ENCODE peak calls at places on chromosome 13, in ten cellular contexts. One of them, this sample, is unnamed. For H3K27me3, the result is how much of the 10 kb centered on the place peaks cover.

GRCh38 chr13:91406619-91407018 is 8.2 kb downstream of the GPC5 start:
- DNase-seq in spleen: no peak
- DNase-seq in ascending aorta: no peak
- DNase-seq in PC-9: no peak
- DNase-seq in heart left ventricle: no peak
- DNase-seq in adrenal gland: no peak
- DNase-seq in gastrocnemius medialis: no peak
- DNase-seq in cardiac muscle cell: peak
- DNase-seq in body of pancreas: peak
- DNase-seq in MM.1S: peak
- DNase-seq in this sample: no peak

GRCh38 chr13:51821666-51822065 is 17.7 kb upstream of the DHRS12 start:
- DNase-seq in spleen: no peak
- DNase-seq in ascending aorta: no peak
- DNase-seq in PC-9: no peak
- DNase-seq in heart left ventricle: no peak
- DNase-seq in adrenal gland: no peak
- DNase-seq in gastrocnemius medialis: no peak
- DNase-seq in cardiac muscle cell: no peak
- DNase-seq in body of pancreas: no peak
- DNase-seq in MM.1S: no peak
- DNase-seq in this sample: no peak

GRCh38 chr13:21116141-21116540 is 54.8 kb upstream of the LATS2 start:
- DNase-seq in spleen: no peak
- DNase-seq in ascending aorta: no peak
- DNase-seq in PC-9: no peak
- DNase-seq in heart left ventricle: no peak
- DNase-seq in adrenal gland: no peak
- DNase-seq in gastrocnemius medialis: no peak
- DNase-seq in cardiac muscle cell: no peak
- DNase-seq in body of pancreas: no peak
- DNase-seq in MM.1S: no peak
- DNase-seq in this sample: no peak

GRCh38 chr13:102807699-102808098 is 8.8 kb downstream of the BIVM start:
- DNase-seq in spleen: no peak
- DNase-seq in ascending aorta: no peak
- DNase-seq in PC-9: no peak
- DNase-seq in heart left ventricle: no peak
- DNase-seq in adrenal gland: no peak
- DNase-seq in gastrocnemius medialis: no peak
- DNase-seq in cardiac muscle cell: no peak
- DNase-seq in body of pancreas: no peak
- DNase-seq in MM.1S: no peak
- DNase-seq in this sample: no peak

GRCh38 chr13:94641432-94641941 is 39.8 kb downstream of the GPR180 start:
- DNase-seq in spleen: no peak
- DNase-seq in ascending aorta: no peak
- DNase-seq in PC-9: no peak
- DNase-seq in heart left ventricle: no peak
- DNase-seq in adrenal gland: no peak
- DNase-seq in gastrocnemius medialis: no peak
- DNase-seq in cardiac muscle cell: peak
- DNase-seq in body of pancreas: no peak
- DNase-seq in MM.1S: no peak
- DNase-seq in this sample: no peak

GRCh38 chr13:42885325-42885724 is 103.9 kb downstream of the FAM216B start:
- DNase-seq in spleen: no peak
- DNase-seq in ascending aorta: no peak
- DNase-seq in PC-9: no peak
- DNase-seq in heart left ventricle: no peak
- DNase-seq in adrenal gland: no peak
- DNase-seq in gastrocnemius medialis: no peak
- DNase-seq in cardiac muscle cell: peak
- DNase-seq in body of pancreas: no peak
- DNase-seq in MM.1S: no peak
- DNase-seq in this sample: no peak

GRCh38 chr13:97194473-97194872 is 27.7 kb upstream of the MBNL2 start:
- DNase-seq in spleen: no peak
- DNase-seq in ascending aorta: no peak
- DNase-seq in PC-9: peak
- DNase-seq in heart left ventricle: no peak
- DNase-seq in adrenal gland: no peak
- DNase-seq in gastrocnemius medialis: no peak
- DNase-seq in cardiac muscle cell: peak
- DNase-seq in body of pancreas: no peak
- DNase-seq in MM.1S: no peak
- DNase-seq in this sample: no peak

GRCh38 chr13:43238341-43239083 is 215.1 kb downstream of the DNAJC15 start:
- DNase-seq in spleen: no peak
- DNase-seq in ascending aorta: no peak
- DNase-seq in PC-9: no peak
- DNase-seq in heart left ventricle: no peak
- DNase-seq in adrenal gland: no peak
- DNase-seq in gastrocnemius medialis: no peak
- DNase-seq in cardiac muscle cell: no peak
- DNase-seq in body of pancreas: no peak
- DNase-seq in MM.1S: no peak
- DNase-seq in this sample: no peak

GRCh38 chr13:112711528-112712265 is 21.9 kb downstream of the ATP11A start:
- DNase-seq in spleen: peak
- DNase-seq in ascending aorta: peak
- DNase-seq in PC-9: peak
- DNase-seq in heart left ventricle: peak
- DNase-seq in adrenal gland: peak
- DNase-seq in gastrocnemius medialis: peak
- DNase-seq in cardiac muscle cell: peak
- DNase-seq in body of pancreas: peak
- DNase-seq in MM.1S: no peak
- DNase-seq in this sample: no peak
- H3K4me3 ChIP-seq in spleen: no peak
- H3K4me3 ChIP-seq in ascending aorta: peak
- H3K4me3 ChIP-seq in PC-9: peak
- H3K4me3 ChIP-seq in heart left ventricle: peak
- H3K4me3 ChIP-seq in adrenal gland: no peak
- H3K4me3 ChIP-seq in gastrocnemius medialis: peak
- H3K4me3 ChIP-seq in cardiac muscle cell: no peak
- H3K4me3 ChIP-seq in body of pancreas: no peak
- H3K4me3 ChIP-seq in MM.1S: no peak
- H3K4me3 ChIP-seq in this sample: peak

GRCh38 chr13:112329376-112329775 is 46.8 kb upstream of the SPACA7 start:
- DNase-seq in spleen: no peak
- DNase-seq in ascending aorta: no peak
- DNase-seq in PC-9: no peak
- DNase-seq in heart left ventricle: no peak
- DNase-seq in adrenal gland: no peak
- DNase-seq in gastrocnemius medialis: no peak
- DNase-seq in cardiac muscle cell: no peak
- DNase-seq in body of pancreas: no peak
- DNase-seq in MM.1S: no peak
- DNase-seq in this sample: no peak
- H3K27me3 ChIP-seq in spleen: under half
- H3K27me3 ChIP-seq in ascending aorta: under half
- H3K27me3 ChIP-seq in PC-9: half or more
- H3K27me3 ChIP-seq in heart left ventricle: under half
- H3K27me3 ChIP-seq in adrenal gland: under half
- H3K27me3 ChIP-seq in gastrocnemius medialis: under half
- H3K27me3 ChIP-seq in cardiac muscle cell: under half
- H3K27me3 ChIP-seq in body of pancreas: under half
- H3K27me3 ChIP-seq in MM.1S: under half
- H3K27me3 ChIP-seq in this sample: under half

GRCh38 chr13:26895808-26896466 is 135.4 kb upstream of the GPR12 start:
- DNase-seq in spleen: no peak
- DNase-seq in ascending aorta: no peak
- DNase-seq in PC-9: no peak
- DNase-seq in heart left ventricle: no peak
- DNase-seq in adrenal gland: no peak
- DNase-seq in gastrocnemius medialis: no peak
- DNase-seq in cardiac muscle cell: no peak
- DNase-seq in body of pancreas: no peak
- DNase-seq in MM.1S: no peak
- DNase-seq in this sample: no peak

GRCh38 chr13:26895081-26895807 is 134.7 kb upstream of the GPR12 start:
- DNase-seq in spleen: no peak
- DNase-seq in ascending aorta: no peak
- DNase-seq in PC-9: no peak
- DNase-seq in heart left ventricle: no peak
- DNase-seq in adrenal gland: no peak
- DNase-seq in gastrocnemius medialis: no peak
- DNase-seq in cardiac muscle cell: peak
- DNase-seq in body of pancreas: no peak
- DNase-seq in MM.1S: no peak
- DNase-seq in this sample: no peak

GRCh38 chr13:26897706-26898550 is 137.3 kb upstream of the GPR12 start:
- DNase-seq in spleen: no peak
- DNase-seq in ascending aorta: no peak
- DNase-seq in PC-9: no peak
- DNase-seq in heart left ventricle: no peak
- DNase-seq in adrenal gland: no peak
- DNase-seq in gastrocnemius medialis: no peak
- DNase-seq in cardiac muscle cell: no peak
- DNase-seq in body of pancreas: no peak
- DNase-seq in MM.1S: no peak
- DNase-seq in this sample: no peak

GRCh38 chr13:26896986-26897668 is 136.5 kb upstream of the GPR12 start:
- DNase-seq in spleen: no peak
- DNase-seq in ascending aorta: no peak
- DNase-seq in PC-9: no peak
- DNase-seq in heart left ventricle: no peak
- DNase-seq in adrenal gland: no peak
- DNase-seq in gastrocnemius medialis: no peak
- DNase-seq in cardiac muscle cell: no peak
- DNase-seq in body of pancreas: no peak
- DNase-seq in MM.1S: no peak
- DNase-seq in this sample: no peak

DNA sequence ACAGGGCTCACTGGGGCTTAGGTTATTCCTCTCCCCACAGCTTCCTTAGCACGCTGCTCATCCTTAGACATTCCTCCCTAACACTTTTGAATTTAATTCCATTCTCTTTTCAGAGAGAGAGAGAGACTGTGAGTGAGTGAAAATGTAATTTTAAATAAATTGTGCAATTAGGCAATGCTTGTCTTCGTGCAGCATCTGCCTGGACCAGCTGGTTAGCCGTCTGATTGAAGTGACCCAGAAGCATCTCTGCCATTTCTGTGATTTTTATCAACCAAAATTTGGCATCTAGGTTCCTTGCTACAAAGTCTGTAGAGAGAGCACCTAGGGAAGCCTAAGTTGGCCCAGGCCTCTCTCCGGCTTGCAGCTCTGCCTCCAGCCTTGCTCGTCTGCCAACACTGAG is 138.6 kb upstream of the GPR12 start:
- DNase-seq in spleen: no peak
- DNase-seq in ascending aorta: no peak
- DNase-seq in PC-9: no peak
- DNase-seq in heart left ventricle: no peak
- DNase-seq in adrenal gland: no peak
- DNase-seq in gastrocnemius medialis: no peak
- DNase-seq in cardiac muscle cell: no peak
- DNase-seq in body of pancreas: no peak
- DNase-seq in MM.1S: no peak
- DNase-seq in this sample: no peak
- TF ChIP-seq CTCF in spleen: no peak
- TF ChIP-seq CTCF in ascending aorta: no peak
- TF ChIP-seq CTCF in PC-9: no peak
- TF ChIP-seq CTCF in heart left ventricle: no peak
- TF ChIP-seq CTCF in adrenal gland: no peak
- TF ChIP-seq CTCF in gastrocnemius medialis: no peak
- TF ChIP-seq CTCF in cardiac muscle cell: no peak
- TF ChIP-seq CTCF in body of pancreas: no peak
- TF ChIP-seq CTCF in MM.1S: no peak
- TF ChIP-seq CTCF in this sample: no peak

GRCh38 chr13:33323766-33324525 is 38.4 kb upstream of the STARD13 start:
- DNase-seq in spleen: no peak
- DNase-seq in ascending aorta: no peak
- DNase-seq in PC-9: no peak
- DNase-seq in heart left ventricle: no peak
- DNase-seq in adrenal gland: no peak
- DNase-seq in gastrocnemius medialis: no peak
- DNase-seq in cardiac muscle cell: peak
- DNase-seq in body of pancreas: no peak
- DNase-seq in MM.1S: no peak
- DNase-seq in this sample: no peak
- H3K4me3 ChIP-seq in spleen: no peak
- H3K4me3 ChIP-seq in ascending aorta: peak
- H3K4me3 ChIP-seq in PC-9: no peak
- H3K4me3 ChIP-seq in heart left ventricle: no peak
- H3K4me3 ChIP-seq in adrenal gland: no peak
- H3K4me3 ChIP-seq in gastrocnemius medialis: no peak
- H3K4me3 ChIP-seq in cardiac muscle cell: no peak
- H3K4me3 ChIP-seq in body of pancreas: no peak
- H3K4me3 ChIP-seq in MM.1S: no peak
- H3K4me3 ChIP-seq in this sample: no peak

DNA sequence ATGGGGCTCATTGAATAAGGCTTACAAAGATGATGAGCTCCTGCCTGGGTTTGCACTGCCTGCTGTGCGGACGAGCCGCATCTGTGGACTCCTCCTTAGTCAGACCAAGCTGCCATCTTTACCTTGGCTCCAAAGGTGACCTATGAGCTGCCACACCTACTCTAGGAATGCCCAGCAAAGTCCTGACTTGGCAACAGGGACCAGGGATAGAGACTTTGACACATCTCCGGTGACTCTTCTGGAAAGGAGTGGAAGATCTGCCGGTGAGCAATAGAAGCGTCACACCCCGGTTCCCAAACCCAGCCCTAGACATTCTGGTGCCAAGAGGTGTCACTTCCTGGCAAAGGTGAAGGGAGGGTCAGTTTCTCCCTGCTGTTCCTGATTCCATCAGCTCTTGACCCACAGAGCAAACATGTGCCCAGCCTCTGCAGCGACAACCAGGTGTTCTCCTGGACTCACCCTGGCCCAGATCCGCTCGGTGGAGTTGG is 50.2 kb upstream of the GTF3A start:
- DNase-seq in spleen: no peak
- DNase-seq in ascending aorta: no peak
- DNase-seq in PC-9: no peak
- DNase-seq in heart left ventricle: no peak
- DNase-seq in adrenal gland: no peak
- DNase-seq in gastrocnemius medialis: no peak
- DNase-seq in cardiac muscle cell: no peak
- DNase-seq in body of pancreas: peak
- DNase-seq in MM.1S: no peak
- DNase-seq in this sample: no peak
- H3K27me3 ChIP-seq in spleen: under half
- H3K27me3 ChIP-seq in ascending aorta: under half
- H3K27me3 ChIP-seq in PC-9: under half
- H3K27me3 ChIP-seq in heart left ventricle: under half
- H3K27me3 ChIP-seq in adrenal gland: under half
- H3K27me3 ChIP-seq in gastrocnemius medialis: under half
- H3K27me3 ChIP-seq in cardiac muscle cell: under half
- H3K27me3 ChIP-seq in body of pancreas: under half
- H3K27me3 ChIP-seq in MM.1S: under half
- H3K27me3 ChIP-seq in this sample: under half

GRCh38 chr13:112115403-112116091 is 48.6 kb downstream of the SOX1 start:
- DNase-seq in spleen: peak
- DNase-seq in ascending aorta: no peak
- DNase-seq in PC-9: no peak
- DNase-seq in heart left ventricle: no peak
- DNase-seq in adrenal gland: no peak
- DNase-seq in gastrocnemius medialis: no peak
- DNase-seq in cardiac muscle cell: no peak
- DNase-seq in body of pancreas: no peak
- DNase-seq in MM.1S: no peak
- DNase-seq in this sample: no peak
- TF ChIP-seq CTCF in spleen: no peak
- TF ChIP-seq CTCF in ascending aorta: no peak
- TF ChIP-seq CTCF in PC-9: no peak
- TF ChIP-seq CTCF in heart left ventricle: no peak
- TF ChIP-seq CTCF in adrenal gland: no peak
- TF ChIP-seq CTCF in gastrocnemius medialis: no peak
- TF ChIP-seq CTCF in cardiac muscle cell: no peak
- TF ChIP-seq CTCF in body of pancreas: no peak
- TF ChIP-seq CTCF in MM.1S: no peak
- TF ChIP-seq CTCF in this sample: no peak

This sample was measured in dorsolateral prefrontal cortex.